ENCODE peak calls at places on chromosomes 12 and 14, in seven cellular contexts. A is GM23338, W is A549, Q is K562, K is HepG2, S is SK-N-SH, V is HCT116. X is an unnamed sample.

GRCh38 chr14:105859717-105860614 is 333.6 kb downstream of the TMEM121 start:
- DNase-seq in A (no peak), W (no peak), Q (no peak), K (no peak), S (no peak), V (no peak), X (no peak)

GRCh38 chr12:8829128-8829524 is 6.7 kb downstream of the A2ML1 start:
- DNase-seq in A (no peak), W (no peak), Q (no peak), K (no peak), S (no peak), V (no peak), X (no peak)

GRCh38 chr14:68770553-68771286 is 22.1 kb downstream of the ZFP36L1 start:
- DNase-seq in A (no peak), W (no peak), Q (no peak), K (no peak), S (no peak), V (no peak), X (no peak)

GRCh38 chr12:65278576-65279386 is at the start of gene MSRB3:
- DNase-seq in A (peak), W (peak), Q (peak), K (peak), S (peak), V (peak), X (peak)

GRCh38 chr14:65961004-65961403 is 525.2 kb upstream of the CCDC196 start:
- DNase-seq in A (peak), W (peak), Q (peak), K (no peak), S (peak), V (peak), X (no peak)

GRCh38 chr12:92595663-92596062 is 107.1 kb upstream of the PLEKHG7 start:
- DNase-seq in A (no peak), W (no peak), Q (no peak), K (no peak), S (no peak), V (no peak), X (no peak)

GRCh38 chr12:113462880-113463745 is 8.6 kb downstream of the LHX5 start:
- DNase-seq in A (peak), W (no peak), Q (no peak), K (no peak), S (peak), V (no peak), X (no peak)

GRCh38 chr12:91406920-91407341 is 224.3 kb upstream of the DCN start:
- DNase-seq in A (no peak), W (peak), Q (no peak), K (no peak), S (no peak), V (peak), X (no peak)

GRCh38 chr12:18861287-18861858 is 123.5 kb downstream of the CAPZA3 start:
- DNase-seq in A (no peak), W (peak), Q (no peak), K (peak), S (no peak), V (peak), X (no peak)

GRCh38 chr14:96793547-96793946 is 3.6 kb upstream of the VRK1 start:
- DNase-seq in A (no peak), W (no peak), Q (no peak), K (no peak), S (no peak), V (no peak), X (no peak)

GRCh38 chr14:74836251-74836957 is 39.5 kb downstream of the PROX2 start:
- DNase-seq in A (no peak), W (no peak), Q (no peak), K (no peak), S (no peak), V (no peak), X (no peak)

GRCh38 chr14:51783765-51784164 is 76.6 kb upstream of the GNG2 start:
- DNase-seq in A (no peak), W (no peak), Q (no peak), K (no peak), S (no peak), V (no peak), X (peak)

GRCh38 chr12:80170915-80171314 is 71.6 kb downstream of the OTOGL start:
- DNase-seq in A (no peak), W (no peak), Q (no peak), K (no peak), S (no peak), V (no peak), X (no peak)

GRCh38 chr14:32560213-32560857 is 231.2 kb downstream of the AKAP6 start:
- DNase-seq in A (peak), W (peak), Q (peak), K (peak), S (peak), V (peak), X (peak)

GRCh38 chr12:126907900-126908764 is 1358.8 kb upstream of the TMEM132C start:
- DNase-seq in A (no peak), W (no peak), Q (peak), K (no peak), S (no peak), V (no peak), X (no peak)

GRCh38 chr12:104974626-104975290 is 11.4 kb upstream of the NOPCHAP1 start:
- DNase-seq in A (no peak), W (no peak), Q (no peak), K (no peak), S (no peak), V (no peak), X (peak)

DNA sequence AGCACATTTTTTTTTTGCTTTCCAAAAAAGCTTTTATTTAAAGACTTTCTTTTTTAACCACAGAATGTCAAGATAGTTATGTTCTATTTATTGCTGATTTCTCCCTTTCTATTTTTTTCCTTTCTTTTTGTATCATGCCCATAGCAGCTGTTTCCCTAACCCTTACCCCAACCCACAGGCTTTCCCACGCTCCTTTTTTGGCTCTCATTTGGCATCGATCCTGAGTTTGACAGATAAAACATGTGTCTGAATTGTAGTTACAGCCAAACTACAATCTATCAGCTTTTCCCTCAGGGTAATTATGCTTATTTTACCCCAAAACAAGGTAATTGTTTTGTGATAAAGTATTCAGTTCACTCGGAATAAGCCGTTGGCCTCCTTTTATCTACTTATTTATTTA is 46.7 kb downstream of the PDE3A start:
- DNase-seq in A (no peak), W (no peak), Q (no peak), K (no peak), S (no peak), V (no peak), X (no peak)
- TF ChIP-seq REST in A (no peak), W (no peak), Q (no peak), K (no peak), S (no peak), V (no peak), X (no peak)

GRCh38 chr12:74394647-74395046 is 143.0 kb upstream of the ATXN7L3B start:
- DNase-seq in A (no peak), W (no peak), Q (no peak), K (no peak), S (no peak), V (no peak), X (no peak)
- TF ChIP-seq REST in A (no peak), W (no peak), Q (no peak), K (no peak), S (no peak), V (no peak), X (no peak)

GRCh38 chr12:111175404-111175803 is 193.5 kb downstream of the PHETA1 start:
- DNase-seq in A (no peak), W (no peak), Q (no peak), K (no peak), S (no peak), V (no peak), X (no peak)
- TF ChIP-seq REST in A (no peak), W (no peak), Q (no peak), K (no peak), S (no peak), V (no peak), X (no peak)

GRCh38 chr12:52519826-52520662 is at the start of gene KRT5:
- DNase-seq in A (no peak), W (no peak), Q (no peak), K (no peak), S (no peak), V (no peak), X (no peak)
- TF ChIP-seq REST in A (no peak), W (no peak), Q (no peak), K (no peak), S (no peak), V (no peak), X (no peak)

DNA sequence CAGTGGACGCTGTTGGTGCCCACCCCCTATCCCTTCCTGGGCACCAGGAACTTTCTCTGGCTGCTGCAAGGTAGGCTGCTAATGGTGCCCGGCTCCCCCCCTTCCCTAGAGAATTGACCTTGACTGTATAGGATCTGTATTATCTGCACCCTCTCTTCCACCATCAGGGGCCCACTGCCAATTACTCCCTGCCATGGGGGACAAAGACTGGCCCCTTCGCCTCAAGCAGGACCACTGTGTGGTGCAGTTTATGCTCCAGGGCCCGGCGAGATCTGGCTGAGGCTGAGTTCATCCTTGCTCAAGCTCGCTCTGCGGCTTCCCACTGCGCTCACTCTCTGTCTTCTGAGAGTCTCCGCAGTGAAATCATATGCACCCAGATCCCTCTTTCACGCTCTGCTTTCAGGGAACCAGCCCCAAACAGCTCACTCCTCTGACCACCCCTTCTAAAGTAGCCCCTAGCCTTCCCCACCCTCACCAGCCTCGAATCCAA is 95.2 kb downstream of the LGMN start:
- DNase-seq in A (no peak), W (no peak), Q (no peak), K (no peak), S (no peak), V (no peak), X (no peak)
- TF ChIP-seq REST in A (no peak), W (no peak), Q (no peak), K (no peak), S (no peak), V (no peak), X (no peak)

DNA sequence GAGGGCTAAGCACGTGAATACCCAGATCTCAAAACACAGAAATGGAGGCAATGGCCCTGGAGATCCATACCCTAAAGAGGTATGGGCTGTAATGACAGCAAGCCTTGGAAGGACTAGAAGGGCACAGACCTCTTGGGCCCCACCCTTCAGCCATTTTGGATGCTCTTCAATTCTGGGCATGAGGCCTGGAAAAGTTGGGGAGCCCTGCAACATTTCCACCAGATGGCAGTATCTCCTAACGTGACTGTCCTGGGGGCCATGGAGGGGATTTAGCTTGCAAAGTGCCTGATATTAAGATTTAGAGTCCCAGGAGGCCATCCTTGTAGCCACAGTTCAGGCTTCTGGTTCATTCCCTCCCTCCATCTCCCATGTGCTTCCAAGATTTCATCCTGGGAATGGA is 30.2 kb downstream of the KCNA5 start:
- DNase-seq in A (peak), W (no peak), Q (no peak), K (no peak), S (peak), V (peak), X (no peak)
- TF ChIP-seq REST in A (no peak), W (no peak), Q (no peak), K (no peak), S (no peak), V (no peak), X (no peak)

DNA sequence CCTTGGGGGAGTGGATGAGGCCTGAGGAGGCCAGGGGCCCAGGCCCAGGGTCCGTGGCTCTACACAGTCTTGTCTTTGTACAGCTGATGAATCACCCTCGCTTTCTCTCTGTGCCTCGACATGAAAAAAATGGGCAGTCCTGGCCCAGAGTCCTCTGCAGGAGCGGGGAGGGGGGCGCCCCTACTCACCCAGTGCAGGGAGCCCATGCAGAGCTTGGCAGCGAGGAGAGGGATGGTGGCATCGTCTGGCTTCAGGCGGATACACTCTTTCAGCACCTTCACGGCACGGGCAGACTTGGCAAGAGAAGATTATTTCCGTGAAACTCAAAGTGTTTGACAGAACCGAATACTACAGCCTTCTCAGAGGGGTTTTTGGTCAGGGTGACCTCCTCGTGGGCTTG is 159.2 kb downstream of the TTC7B start:
- DNase-seq in A (no peak), W (no peak), Q (no peak), K (no peak), S (no peak), V (no peak), X (no peak)
- TF ChIP-seq REST in A (no peak), W (no peak), Q (no peak), K (no peak), S (no peak), V (no peak), X (no peak)

X was measured in HL-60.